ENCODE peak calls at places on chromosomes 5 and 9, in seven cellular contexts. V is HCT116, E is spleen, F is transverse colon, G is stomach, K is GM23338, M is endothelial cell of umbilical vein. R is an unnamed sample.

GRCh38 chr5:95743877-95744276 is 12.7 kb downstream of the RHOBTB3 start:
- DNase-seq in K (no peak), G (no peak), V (no peak), F (no peak), M (no peak), E (no peak), R (no peak)

GRCh38 chr9:19409406-19410194 is 791 bp downstream of the ACER2 start:
- DNase-seq in V (peak), G (no peak), M (peak), E (peak), F (peak), K (peak), R (peak)

GRCh38 chr5:77397686-77398300 is 94.3 kb downstream of the WDR41 start:
- DNase-seq in M (no peak), V (no peak), E (no peak), K (no peak), G (no peak), F (no peak), R (no peak)

GRCh38 chr5:149265559-149265958 is 6.1 kb upstream of the AFAP1L1 start:
- DNase-seq in M (peak), G (no peak), V (no peak), K (peak), E (no peak), F (no peak), R (no peak)

GRCh38 chr5:13990896-13991295 is 46.4 kb upstream of the DNAH5 start:
- DNase-seq in V (no peak), M (no peak), K (no peak), E (no peak), G (no peak), F (no peak), R (no peak)

GRCh38 chr5:149921597-149921996 is 23.0 kb downstream of the PDE6A start:
- DNase-seq in E (no peak), G (no peak), V (no peak), F (no peak), M (no peak), K (no peak), R (no peak)

GRCh38 chr5:65482280-65482726 is 583 bp upstream of the ADAMTS6 start:
- DNase-seq in G (no peak), M (peak), V (no peak), F (no peak), K (no peak), E (no peak), R (no peak)

GRCh38 chr5:11588803-11589202 is 315.4 kb downstream of the CTNND2 start:
- DNase-seq in V (no peak), F (no peak), E (no peak), M (no peak), K (peak), G (no peak), R (no peak)

GRCh38 chr9:128001411-128002298 is 20.9 kb upstream of the EEIG1 start:
- DNase-seq in V (no peak), E (no peak), K (peak), G (peak), F (no peak), M (peak), R (no peak)

GRCh38 chr5:139642213-139642612 is 5.9 kb upstream of the CXXC5 start:
- DNase-seq in M (no peak), F (peak), K (no peak), V (no peak), E (peak), G (peak), R (peak)

GRCh38 chr5:126070481-126070880 is 352.7 kb upstream of the GRAMD2B start:
- DNase-seq in E (no peak), K (no peak), G (no peak), V (no peak), F (no peak), M (no peak), R (no peak)

DNA sequence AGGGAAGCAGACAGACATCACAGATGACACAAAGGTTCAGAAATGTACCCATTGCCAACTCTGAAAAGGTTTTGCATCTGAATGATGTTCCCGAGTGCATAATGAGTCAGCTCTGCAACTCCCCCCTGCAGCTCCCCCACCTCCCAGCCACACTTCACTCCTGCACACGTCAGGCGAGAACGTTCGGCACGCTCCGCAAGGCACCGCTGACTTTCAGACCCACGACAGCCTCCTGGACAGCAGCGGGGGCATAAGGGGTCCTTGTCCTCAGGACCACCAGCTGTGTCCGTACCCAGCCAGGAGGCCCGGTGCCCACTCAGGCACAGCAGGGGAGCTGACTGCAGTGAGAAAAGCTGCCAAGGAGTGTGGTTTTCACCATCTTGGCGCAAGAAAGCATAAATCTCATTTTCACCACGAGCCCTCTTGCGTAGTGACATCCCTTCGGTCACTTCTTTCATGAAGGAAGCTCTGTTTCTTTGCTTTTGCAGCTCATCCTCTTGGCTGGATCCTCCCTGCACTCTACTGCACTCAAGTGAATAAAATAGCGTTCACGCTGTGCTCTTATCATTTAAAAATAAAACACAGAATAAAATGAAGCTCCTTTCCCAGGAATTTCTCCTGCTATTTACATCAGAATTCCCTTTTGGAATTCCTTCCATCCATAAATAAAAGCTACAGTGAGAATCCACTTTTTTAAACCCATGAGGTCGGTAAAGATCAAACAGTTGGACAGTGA is 9.9 kb downstream of the GFPT2 start:
- DNase-seq in M (no peak), E (peak), K (peak), F (no peak), G (no peak), V (no peak), R (peak)
- H3K4me3 ChIP-seq in M (no peak), E (no peak), K (peak), F (no peak), G (no peak), V (no peak), R (no peak)

GRCh38 chr5:88883566-88884434 is 816 bp upstream of the MEF2C start:
- DNase-seq in M (peak), V (peak), E (peak), K (peak), F (peak), G (peak), R (peak)
- H3K27ac ChIP-seq in M (peak), V (peak), E (peak), K (no peak), F (peak), G (peak), R (peak)

GRCh38 chr5:174479325-174479724 is 245.1 kb upstream of the MSX2 start:
- DNase-seq in V (no peak), G (no peak), K (no peak), M (no peak), E (no peak), F (no peak), R (no peak)
- TF ChIP-seq POLR2AphosphoS5 in V (no peak), G (no peak), K (no peak), M (no peak), E (no peak), F (no peak), R (no peak)

GRCh38 chr5:83720805-83721431 is at the start of gene HAPLN1:
- DNase-seq in K (peak), E (no peak), V (no peak), M (no peak), F (no peak), G (no peak), R (no peak)
- H3K4me3 ChIP-seq in K (peak), E (peak), V (peak), M (peak), F (peak), G (peak), R (peak)

GRCh38 chr5:176610430-176610763 is 441 bp upstream of the GPRIN1 start:
- DNase-seq in G (no peak), K (no peak), V (no peak), M (no peak), E (no peak), F (no peak), R (peak)
- H3K27ac ChIP-seq in G (no peak), K (no peak), V (peak), M (no peak), E (no peak), F (peak), R (peak)

DNA sequence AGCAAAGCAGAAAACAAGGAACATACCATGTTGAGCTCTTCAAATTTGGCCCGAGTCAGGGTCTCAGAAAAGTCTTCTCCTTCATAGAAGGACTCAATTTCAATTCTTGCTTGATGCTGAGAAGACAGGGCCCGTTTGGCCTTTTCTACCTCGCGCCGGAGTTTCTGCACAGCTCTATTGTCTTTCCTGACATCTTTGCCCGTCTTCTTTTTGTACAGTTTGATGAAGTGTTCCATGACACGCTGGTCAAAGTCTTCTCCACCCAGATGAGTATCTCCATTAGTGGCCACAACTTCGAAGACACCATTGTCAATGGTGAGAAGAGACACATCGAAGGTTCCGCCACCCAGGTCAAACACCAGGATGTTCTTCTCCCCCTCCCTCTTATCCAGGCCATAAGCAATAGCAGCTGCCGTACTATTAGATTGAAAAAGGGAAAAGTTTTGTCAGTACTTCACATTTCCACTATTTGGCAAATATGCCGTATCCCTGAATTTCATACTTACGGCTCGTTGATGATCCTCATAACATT is 2.2 kb downstream of the HSPA5 start:
- DNase-seq in F (no peak), V (no peak), K (no peak), E (no peak), G (no peak), M (no peak), R (no peak)
- TF ChIP-seq POLR2AphosphoS5 in F (no peak), V (no peak), K (no peak), E (no peak), G (no peak), M (no peak), R (no peak)